ENCODE peak calls at places on chromosomes 16 and 17, in nine cellular contexts. A is CD4-positive, alpha-beta T cell; E is neural crest cell; D is tibial artery; P is pancreas; S is AG04449; U is upper lobe of right lung; L is SK-N-SH; B is MCF 10A. H is an unnamed sample.

GRCh38 chr16:49600541-49600940 is 226.9 kb downstream of the C16orf78 start:
- DNase-seq in A (no peak), E (no peak), D (no peak), P (no peak), S (no peak), U (no peak), L (peak), B (no peak), H (no peak)

GRCh38 chr16:82016268-82016667 is 5.0 kb upstream of the SDR42E1 start:
- DNase-seq in A (no peak), E (no peak), D (no peak), P (no peak), S (no peak), U (no peak), L (peak), B (peak), H (peak)

GRCh38 chr17:48084932-48085331 is 16.3 kb downstream of the CBX1 start:
- DNase-seq in A (no peak), E (no peak), D (no peak), P (no peak), S (no peak), U (no peak), L (no peak), B (no peak), H (no peak)

GRCh38 chr16:86509759-86510464 is 415 bp upstream of the FOXF1 start:
- DNase-seq in A (no peak), E (no peak), D (no peak), P (no peak), S (no peak), U (no peak), L (no peak), B (no peak), H (peak)

GRCh38 chr16:84509032-84509950 is 4.8 kb upstream of the MEAK7 start:
- DNase-seq in A (no peak), E (no peak), D (no peak), P (no peak), S (no peak), U (peak), L (no peak), B (no peak), H (no peak)

GRCh38 chr17:48240562-48241130 is 133.1 kb downstream of the SNX11 start:
- DNase-seq in A (no peak), E (no peak), D (no peak), P (no peak), S (no peak), U (no peak), L (no peak), B (no peak), H (no peak)

GRCh38 chr16:87570938-87571867 is 31.1 kb upstream of the JPH3 start:
- DNase-seq in A (no peak), E (no peak), D (peak), P (peak), S (no peak), U (peak), L (peak), B (peak), H (no peak)

GRCh38 chr17:3558603-3559269 is 1.1 kb upstream of the TRPV3 start:
- DNase-seq in A (peak), E (no peak), D (no peak), P (no peak), S (no peak), U (no peak), L (no peak), B (peak), H (no peak)

GRCh38 chr17:83065660-83066542 is 13.5 kb upstream of the METRNL start:
- DNase-seq in A (no peak), E (no peak), D (no peak), P (peak), S (no peak), U (peak), L (no peak), B (no peak), H (no peak)

GRCh38 chr16:9650284-9650683 is 531.9 kb downstream of the GRIN2A start:
- DNase-seq in A (no peak), E (no peak), D (no peak), P (no peak), S (no peak), U (no peak), L (no peak), B (no peak), H (no peak)

GRCh38 chr17:36550491-36551417 is 6.0 kb downstream of the GGNBP2 start:
- DNase-seq in A (no peak), E (no peak), D (no peak), P (no peak), S (no peak), U (no peak), L (no peak), B (no peak), H (no peak)

GRCh38 chr16:83802135-83802534 is 5.6 kb upstream of the HSBP1 start:
- DNase-seq in A (no peak), E (no peak), D (no peak), P (no peak), S (peak), U (no peak), L (no peak), B (peak), H (peak)

GRCh38 chr17:60695960-60696359 is 18.3 kb downstream of the BCAS3 start:
- DNase-seq in A (no peak), E (no peak), D (no peak), P (no peak), S (no peak), U (no peak), L (no peak), B (no peak), H (no peak)

GRCh38 chr17:40532520-40533253 is 31.3 kb upstream of the TNS4 start:
- DNase-seq in A (no peak), E (no peak), D (peak), P (no peak), S (no peak), U (no peak), L (no peak), B (no peak), H (no peak)

GRCh38 chr17:43442711-43443110 is 41.1 kb upstream of the DHX8 start:
- DNase-seq in A (no peak), E (no peak), D (no peak), P (no peak), S (no peak), U (no peak), L (no peak), B (peak), H (peak)

GRCh38 chr17:55301521-55302406 is 37.0 kb downstream of the HLF start:
- DNase-seq in A (no peak), E (no peak), D (no peak), P (no peak), S (no peak), U (no peak), L (no peak), B (no peak), H (no peak)

GRCh38 chr16:16073884-16074781 is 124.7 kb downstream of the ABCC1 start:
- DNase-seq in A (no peak), E (no peak), D (no peak), P (peak), S (peak), U (peak), L (no peak), B (no peak), H (peak)

GRCh38 chr16:89646270-89646669 is 11.2 kb downstream of the CHMP1A start:
- DNase-seq in A (no peak), E (no peak), D (no peak), P (no peak), S (no peak), U (no peak), L (no peak), B (no peak), H (no peak)
- TF ChIP-seq CTCF in A (no peak), E (no peak), D (no peak), P (no peak), S (no peak), U (no peak), L (no peak), B (no peak), H (no peak)

GRCh38 chr17:80790021-80790765 is 201.4 kb upstream of the CHMP6 start:
- DNase-seq in A (no peak), E (no peak), D (no peak), P (no peak), S (no peak), U (no peak), L (no peak), B (no peak), H (no peak)
- TF ChIP-seq CTCF in A (no peak), E (no peak), D (no peak), P (no peak), S (no peak), U (no peak), L (no peak), B (no peak), H (no peak)

GRCh38 chr17:2335726-2336214 is 487 bp downstream of the TSR1 start:
- DNase-seq in A (no peak), E (no peak), D (no peak), P (peak), S (no peak), U (no peak), L (peak), B (no peak), H (no peak)

GRCh38 chr17:2337152-2337810 is at the start of gene SGSM2:
- DNase-seq in A (peak), E (peak), D (peak), P (peak), S (no peak), U (peak), L (peak), B (peak), H (no peak)

GRCh38 chr17:2336215-2337151 is at the start of gene TSR1:
- DNase-seq in A (peak), E (peak), D (peak), P (peak), S (peak), U (peak), L (peak), B (peak), H (peak)

GRCh38 chr17:2343421-2343820 is 6.1 kb downstream of the SGSM2 start:
- DNase-seq in A (peak), E (no peak), D (no peak), P (no peak), S (no peak), U (no peak), L (no peak), B (peak), H (no peak)

GRCh38 chr17:2337811-2338657 is 733 bp downstream of the SGSM2 start:
- DNase-seq in A (peak), E (peak), D (peak), P (peak), S (no peak), U (peak), L (peak), B (peak), H (no peak)
- TF ChIP-seq CTCF in A (no peak), E (no peak), D (no peak), P (no peak), S (no peak), U (no peak), L (no peak), B (no peak), H (no peak)

GRCh38 chr16:56608876-56609462 is 585 bp downstream of the MT2A start:
- DNase-seq in A (no peak), E (no peak), D (no peak), P (peak), S (no peak), U (no peak), L (peak), B (peak), H (no peak)

GRCh38 chr16:56611281-56611833 is 3.0 kb downstream of the MT2A start:
- DNase-seq in A (no peak), E (no peak), D (peak), P (peak), S (no peak), U (no peak), L (no peak), B (peak), H (no peak)

GRCh38 chr16:56609463-56609921 is 1.1 kb downstream of the MT2A start:
- DNase-seq in A (peak), E (no peak), D (peak), P (peak), S (peak), U (no peak), L (peak), B (peak), H (no peak)

GRCh38 chr16:56610609-56611111 is 2.3 kb downstream of the MT2A start:
- DNase-seq in A (no peak), E (no peak), D (peak), P (no peak), S (no peak), U (no peak), L (no peak), B (no peak), H (no peak)

DNA sequence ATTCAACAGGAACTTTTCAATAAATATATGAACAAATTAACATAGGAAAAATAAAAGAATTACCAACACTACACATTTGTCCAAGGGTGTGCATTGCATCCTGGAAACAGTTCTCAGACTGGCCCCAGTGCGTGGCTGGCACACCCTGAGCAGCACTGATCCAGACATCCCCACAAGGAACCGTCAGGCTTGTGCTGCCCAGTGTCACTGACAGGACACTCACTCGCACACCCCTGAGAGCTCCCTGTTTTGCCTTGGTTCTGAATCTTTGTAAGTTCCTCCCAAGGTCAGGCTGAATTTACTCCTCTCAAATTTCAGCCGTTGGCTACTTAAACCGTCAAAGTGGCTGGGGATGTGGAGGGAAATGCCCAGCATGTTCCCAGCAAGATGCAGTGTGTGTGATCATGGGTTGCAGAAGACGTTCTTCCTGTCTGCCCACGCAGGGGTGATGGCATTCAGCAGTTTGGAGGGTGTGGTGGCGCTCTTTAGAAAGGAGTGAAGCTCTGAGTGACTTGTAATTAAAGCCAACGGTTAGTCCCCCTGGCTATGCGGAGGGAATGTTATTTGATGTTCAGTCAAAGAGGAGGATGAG is 1.7 kb downstream of the MT2A start:
- DNase-seq in A (peak), E (no peak), D (peak), P (no peak), S (peak), U (peak), L (no peak), B (peak), H (no peak)
- TF ChIP-seq CTCF in A (no peak), E (no peak), D (no peak), P (no peak), S (no peak), U (no peak), L (no peak), B (no peak), H (no peak)

GRCh38 chr17:81292450-81292849 is 2.7 kb downstream of the SLC38A10 start:
- DNase-seq in A (no peak), E (no peak), D (no peak), P (no peak), S (no peak), U (no peak), L (no peak), B (no peak), H (no peak)

GRCh38 chr17:81294512-81295030 is 536 bp downstream of the SLC38A10 start:
- DNase-seq in A (peak), E (no peak), D (peak), P (peak), S (no peak), U (peak), L (peak), B (no peak), H (no peak)

GRCh38 chr17:81298325-81298990 is 3.4 kb upstream of the SLC38A10 start:
- DNase-seq in A (no peak), E (no peak), D (no peak), P (no peak), S (no peak), U (no peak), L (no peak), B (no peak), H (no peak)

GRCh38 chr17:81295678-81296381 is 723 bp upstream of the SLC38A10 start:
- DNase-seq in A (peak), E (no peak), D (no peak), P (peak), S (no peak), U (peak), L (peak), B (peak), H (no peak)

DNA sequence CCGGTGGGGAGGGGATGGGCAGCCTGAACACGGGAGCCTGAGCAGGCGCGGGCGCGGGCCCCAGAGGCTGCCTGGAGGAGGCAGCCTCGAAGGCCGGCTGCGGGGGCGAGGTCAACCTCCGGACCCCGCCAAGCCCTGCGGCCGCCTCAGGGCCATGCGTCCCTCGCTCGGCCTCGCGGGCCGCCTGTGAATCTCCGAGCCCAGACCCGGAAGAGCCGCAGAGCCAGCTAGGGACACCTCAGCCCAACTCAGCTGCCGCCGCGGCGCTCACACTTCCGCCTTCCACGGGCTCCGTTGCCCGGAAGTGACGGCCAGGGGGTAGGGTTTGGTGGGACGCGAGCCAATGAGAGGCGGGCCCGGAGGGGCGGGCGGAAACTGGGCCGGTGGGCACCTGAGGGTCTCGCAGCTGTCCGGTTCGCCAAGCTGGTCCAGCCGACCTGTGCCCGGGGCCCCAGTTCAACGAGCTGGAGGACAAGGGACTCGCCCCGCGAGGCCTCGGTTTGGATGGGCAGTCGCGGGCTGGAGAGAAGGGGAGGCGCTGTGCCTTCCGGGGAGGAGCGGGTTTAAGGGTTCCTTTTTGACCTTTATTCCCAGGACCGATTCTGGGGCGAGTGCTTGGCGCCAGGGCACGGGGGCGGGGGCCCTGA is at the start of gene SLC38A10:
- DNase-seq in A (peak), E (peak), D (peak), P (peak), S (no peak), U (peak), L (peak), B (peak), H (peak)
- TF ChIP-seq CTCF in A (no peak), E (no peak), D (peak), P (no peak), S (no peak), U (no peak), L (peak), B (no peak), H (no peak)

H was measured in AG09319.